ENCODE peak calls at places on chromosomes 2 and 18, in five cellular contexts. H is neural crest cell; L is GM06990; A is CD8-positive, alpha-beta T cell; X is foreskin fibroblast. Q is an unnamed sample.

GRCh38 chr2:182541268-182541667 is 114.4 kb upstream of the PDE1A start:
- DNase-seq in A (no peak), L (no peak), H (no peak), X (no peak), Q (no peak)

GRCh38 chr2:124149571-124149970 is 124.5 kb downstream of the CNTNAP5 start:
- DNase-seq in X (no peak), L (no peak), A (no peak), H (no peak), Q (no peak)

GRCh38 chr2:98568161-98568956 is 40.0 kb downstream of the COA5 start:
- DNase-seq in H (no peak), A (no peak), X (peak), L (no peak), Q (no peak)

GRCh38 chr2:191635333-191636234 is 42.4 kb upstream of the NABP1 start:
- DNase-seq in H (no peak), X (peak), L (peak), A (no peak), Q (no peak)

GRCh38 chr2:30225131-30225762 is 6.1 kb upstream of the LBH start:
- DNase-seq in H (no peak), A (peak), L (no peak), X (no peak), Q (no peak)

GRCh38 chr18:48777026-48777736 is 173.6 kb downstream of the SMAD7 start:
- DNase-seq in L (peak), A (peak), X (no peak), H (peak), Q (peak)

GRCh38 chr2:144165599-144166250 is 354.2 kb downstream of the ZEB2 start:
- DNase-seq in X (no peak), A (no peak), H (no peak), L (no peak), Q (no peak)

GRCh38 chr2:230723363-230723762 is 10.7 kb downstream of the CAB39 start:
- DNase-seq in H (no peak), X (no peak), A (peak), L (no peak), Q (no peak)

GRCh38 chr18:56168049-56168781 is 470.2 kb downstream of the TXNL1 start:
- DNase-seq in L (no peak), X (peak), H (no peak), A (no peak), Q (no peak)

GRCh38 chr2:37679072-37679695 is 7.7 kb upstream of the CDC42EP3 start:
- DNase-seq in L (no peak), X (no peak), A (no peak), H (no peak), Q (no peak)

GRCh38 chr18:31486165-31486564 is 11.8 kb upstream of the DSG2 start:
- DNase-seq in L (no peak), H (no peak), X (no peak), A (no peak), Q (no peak)

GRCh38 chr2:40716879-40717278 is 265.0 kb upstream of the SLC8A1 start:
- DNase-seq in L (no peak), X (peak), H (no peak), A (no peak), Q (no peak)

GRCh38 chr18:12287684-12288405 is 20.2 kb upstream of the TUBB6 start:
- DNase-seq in H (no peak), L (no peak), A (no peak), X (peak), Q (no peak)

GRCh38 chr2:64592994-64593655 is 60.6 kb downstream of the SERTAD2 start:
- DNase-seq in A (no peak), L (no peak), H (no peak), X (no peak), Q (no peak)

GRCh38 chr2:98110741-98111140 is 23.8 kb downstream of the VWA3B start:
- DNase-seq in A (no peak), H (no peak), L (no peak), X (no peak), Q (no peak)

GRCh38 chr18:3608488-3608887 is 158.5 kb downstream of the TGIF1 start:
- DNase-seq in A (no peak), X (no peak), H (no peak), L (no peak), Q (no peak)

GRCh38 chr2:67702937-67703336 is 305.8 kb downstream of the ETAA1 start:
- DNase-seq in H (no peak), A (no peak), X (no peak), L (no peak), Q (no peak)

GRCh38 chr2:39607538-39608211 is 58.0 kb upstream of the TMEM178A start:
- DNase-seq in X (no peak), A (no peak), H (no peak), L (no peak), Q (no peak)

GRCh38 chr18:45677408-45677807 is 46.6 kb upstream of the SLC14A1 start:
- DNase-seq in A (no peak), X (no peak), L (no peak), H (no peak), Q (no peak)

GRCh38 chr18:58314284-58314683 is 270.3 kb downstream of the NEDD4L start:
- DNase-seq in L (no peak), H (no peak), A (no peak), X (peak), Q (no peak)

GRCh38 chr2:240999873-241000541 is 1.6 kb downstream of the SNED1 start:
- DNase-seq in H (no peak), L (no peak), A (no peak), X (no peak), Q (peak)

GRCh38 chr2:234932591-234933168 is 19.1 kb upstream of the SH3BP4 start:
- DNase-seq in L (no peak), X (no peak), H (no peak), A (no peak), Q (no peak)

GRCh38 chr2:112301973-112302372 is 26.6 kb downstream of the ZC3H6 start:
- DNase-seq in X (no peak), H (no peak), A (no peak), L (no peak), Q (no peak)

GRCh38 chr2:239668042-239668441 is 267.2 kb upstream of the HDAC4 start:
- DNase-seq in A (no peak), H (no peak), X (no peak), L (no peak), Q (no peak)

GRCh38 chr2:46716806-46717732 is 198.5 kb downstream of the MCFD2 start:
- DNase-seq in X (no peak), A (no peak), L (no peak), H (no peak), Q (no peak)

GRCh38 chr2:193368615-193369014 is 1173.9 kb upstream of the TMEFF2 start:
- DNase-seq in L (no peak), X (no peak), A (no peak), H (no peak), Q (no peak)

GRCh38 chr18:59005266-59005665 is 134.4 kb upstream of the SEC11C start:
- DNase-seq in L (no peak), H (no peak), A (no peak), X (peak), Q (no peak)

GRCh38 chr2:30807249-30807648 is at the start of gene CAPN13:
- DNase-seq in A (no peak), H (no peak), X (no peak), L (no peak), Q (no peak)

GRCh38 chr18:74604366-74604765 is 6.7 kb downstream of the ZNF407 start:
- DNase-seq in X (no peak), L (no peak), A (no peak), H (no peak), Q (no peak)

GRCh38 chr2:211766689-211767088 is 771.9 kb downstream of the ERBB4 start:
- DNase-seq in A (no peak), X (no peak), L (no peak), H (no peak), Q (no peak)

GRCh38 chr2:146305164-146305563 is 1539.7 kb upstream of the ACVR2A start:
- DNase-seq in H (no peak), L (no peak), X (no peak), A (no peak), Q (no peak)

GRCh38 chr2:130766711-130767407 is 11.5 kb downstream of the AMER3 start:
- DNase-seq in H (no peak), A (no peak), L (no peak), X (no peak), Q (no peak)

GRCh38 chr2:776038-776437 is 98.8 kb upstream of the TMEM18 start:
- DNase-seq in H (no peak), L (no peak), A (no peak), X (no peak), Q (no peak)

GRCh38 chr2:71071681-71072398 is 3.4 kb downstream of the NAGK start:
- DNase-seq in A (peak), X (no peak), L (peak), H (no peak), Q (peak)

GRCh38 chr2:227817940-227818568 is 4.4 kb downstream of the CCL20 start:
- DNase-seq in H (no peak), L (peak), X (peak), A (peak), Q (no peak)

GRCh38 chr2:240128608-240129144 is 7.4 kb downstream of the COPS9 start:
- DNase-seq in L (no peak), H (no peak), A (no peak), X (no peak), Q (no peak)

GRCh38 chr2:33108483-33109443 is 162.0 kb downstream of the LTBP1 start:
- DNase-seq in L (no peak), A (no peak), X (peak), H (no peak), Q (no peak)
- TF ChIP-seq CTCF in L (no peak), A (no peak), X (no peak), H (no peak), Q (no peak)

GRCh38 chr2:79936715-79937114 is 367.8 kb downstream of the LRRTM1 start:
- DNase-seq in X (no peak), H (no peak), A (no peak), L (no peak), Q (no peak)

GRCh38 chr2:79940366-79940765 is 364.2 kb downstream of the LRRTM1 start:
- DNase-seq in H (no peak), X (no peak), A (no peak), L (no peak), Q (no peak)

GRCh38 chr2:79938648-79939047 is 365.9 kb downstream of the LRRTM1 start:
- DNase-seq in X (no peak), L (no peak), A (no peak), H (no peak), Q (no peak)

GRCh38 chr2:79935046-79935729 is 369.4 kb downstream of the LRRTM1 start:
- DNase-seq in A (no peak), H (no peak), X (no peak), L (no peak), Q (no peak)

DNA sequence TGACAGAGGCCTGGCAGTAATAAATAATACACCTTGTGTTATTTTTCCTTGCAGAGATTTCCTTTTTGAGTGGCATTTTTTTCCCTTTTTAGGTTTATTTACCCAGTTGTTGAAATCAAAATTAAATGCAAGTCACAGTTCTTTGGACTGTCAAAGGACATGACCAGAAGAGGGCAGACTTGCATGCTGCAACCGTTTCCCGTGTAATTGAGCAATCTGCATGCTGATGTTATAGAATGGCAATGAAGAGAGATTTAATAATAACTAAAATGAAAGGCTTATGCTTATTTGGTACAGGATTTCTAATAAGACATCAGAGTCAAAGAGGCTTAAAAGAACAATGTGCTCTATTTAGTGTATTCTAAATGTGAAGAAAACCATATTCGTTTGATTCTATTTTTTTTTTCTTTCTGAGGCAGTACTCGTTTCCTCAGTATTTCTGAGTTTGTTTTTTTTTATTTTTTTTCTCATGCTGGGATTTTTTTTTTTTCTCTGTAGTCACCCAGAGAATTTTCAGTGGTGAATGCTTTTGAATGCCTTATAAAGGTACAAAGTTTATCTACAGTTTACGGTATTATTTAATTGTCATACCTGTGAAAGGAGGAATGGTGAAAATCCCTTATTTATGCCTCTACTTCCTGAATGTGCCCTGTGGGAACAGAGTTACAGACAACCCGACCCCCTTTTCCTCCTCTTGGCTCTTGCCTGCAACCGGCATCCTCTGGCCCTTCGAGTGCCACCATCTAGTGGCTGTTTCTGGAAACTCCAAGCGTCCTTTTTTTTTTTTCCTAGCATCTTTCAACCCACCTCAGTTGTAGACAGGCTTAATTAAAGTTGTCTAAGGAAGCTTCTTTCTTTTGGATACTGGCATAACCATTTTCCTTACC is 368.5 kb downstream of the LRRTM1 start:
- DNase-seq in H (peak), X (peak), A (no peak), L (no peak), Q (no peak)
- TF ChIP-seq CTCF in H (peak), X (peak), A (no peak), L (peak), Q (no peak)

GRCh38 chr2:9761547-9761946 is 81.7 kb upstream of the TAF1B start:
- DNase-seq in H (no peak), L (no peak), A (no peak), X (no peak), Q (no peak)
- TF ChIP-seq CTCF in H (no peak), L (no peak), A (no peak), X (no peak), Q (no peak)

DNA sequence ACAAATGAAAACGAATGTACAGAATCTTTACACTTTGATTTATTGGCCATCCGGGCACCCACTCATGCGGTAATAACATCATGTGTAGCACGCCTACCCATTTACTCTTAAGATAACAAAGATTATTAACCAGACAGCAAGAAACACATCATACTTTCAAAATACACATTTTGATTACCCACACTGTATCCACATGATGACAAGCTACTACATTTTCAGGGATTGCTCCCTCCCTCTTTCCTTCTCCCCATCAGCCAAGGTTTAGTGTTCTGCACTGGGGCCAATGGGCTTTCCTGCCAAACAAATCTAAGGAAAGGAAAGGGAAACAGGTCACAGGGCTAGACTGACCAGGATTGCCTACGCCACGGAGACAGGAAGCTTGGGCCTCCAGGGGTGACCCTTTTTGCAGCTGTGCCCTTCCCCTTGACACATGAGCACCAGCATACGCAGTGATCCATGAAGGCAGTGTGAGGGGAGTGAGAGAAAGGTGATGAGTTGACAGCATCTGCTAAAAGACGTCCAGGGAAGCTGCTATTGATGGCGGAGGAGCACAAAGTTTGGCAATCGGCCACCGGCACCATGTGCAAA is 76.5 kb downstream of the ZNF521 start:
- DNase-seq in X (no peak), A (no peak), H (no peak), L (no peak), Q (no peak)
- TF ChIP-seq CTCF in X (no peak), A (no peak), H (no peak), L (no peak), Q (no peak)

DNA sequence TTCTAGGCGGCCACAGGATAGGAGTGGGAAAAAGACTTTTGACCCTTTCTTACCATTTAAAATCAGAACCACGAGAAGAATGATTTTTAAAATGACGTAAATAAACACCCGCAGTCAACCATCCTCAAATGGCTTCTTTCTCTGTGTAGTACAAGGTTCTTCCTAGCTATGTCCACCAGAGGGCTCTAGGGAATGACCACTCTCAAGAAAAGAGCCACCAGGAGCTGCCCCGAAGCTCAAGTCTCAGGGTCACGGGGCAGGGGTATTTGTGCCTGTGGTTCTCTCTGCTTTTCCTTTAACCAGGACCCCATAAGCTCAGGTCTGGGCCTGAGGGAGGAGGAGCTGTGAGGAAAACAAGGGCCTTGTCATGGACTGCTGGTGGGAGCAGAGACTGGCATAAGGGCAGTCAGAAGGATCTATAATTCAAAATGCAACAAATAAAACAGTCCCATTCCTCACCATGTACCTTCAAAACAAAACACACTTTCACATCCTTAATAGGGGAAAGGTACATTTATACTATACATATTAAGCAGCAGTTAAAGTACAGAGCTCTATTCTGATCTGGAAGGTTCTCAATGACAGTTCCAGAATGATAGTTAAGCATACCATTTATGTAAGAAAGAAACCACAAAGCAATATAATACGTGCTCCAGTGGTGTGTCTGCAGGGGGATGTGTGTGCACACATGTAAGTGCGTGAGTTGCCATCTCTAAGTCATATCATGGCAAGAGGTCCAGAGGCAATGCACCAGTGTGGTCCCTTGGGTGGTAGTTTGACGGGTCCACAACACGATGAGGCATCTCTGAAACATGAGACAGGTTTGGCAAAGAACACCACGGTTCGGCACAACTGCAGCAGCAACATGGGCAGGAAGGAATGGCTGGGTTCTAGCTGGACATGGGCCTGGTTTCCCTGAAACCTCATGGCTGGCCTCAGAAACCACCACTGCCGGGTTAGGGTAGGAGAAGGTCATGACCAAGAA is 18.6 kb downstream of the LYPD1 start:
- DNase-seq in A (no peak), L (no peak), H (peak), X (no peak), Q (no peak)
- TF ChIP-seq CTCF in A (no peak), L (peak), H (peak), X (peak), Q (no peak)